ENCODE peak calls at places on chromosome X, in nine cellular contexts. A is stimulated activated naive CD4-positive, alpha-beta T cell; C is T-helper 22 cell; I is HFF-Myc; H is GM03348; X is SW480; N is stimulated activated CD4-positive, alpha-beta T cell treated with anti-CD3 and anti-CD28 coated beads, Interleukin-1b, Interleukin-23, amount 100 ng/mL, for 4 hours; U is suprapubic skin; J is endothelial cell. W is an unnamed sample.

GRCh38 chrX:119708936-119709335 is 16.0 kb upstream of the SEPTIN6 start:
- DNase-seq in U (no peak), C (no peak), J (no peak), A (no peak), N (no peak), H (peak; percentile 64), X (no peak), I (no peak), W (no peak)

GRCh38 chrX:127762663-127763062 is 289.5 kb downstream of the ACTRT1 start:
- DNase-seq in C (no peak), H (no peak), N (no peak), A (no peak), U (no peak), X (no peak), I (no peak), J (no peak), W (no peak)

GRCh38 chrX:106415276-106415895 is 196.4 kb upstream of the RADX start:
- DNase-seq in A (no peak), N (no peak), C (no peak), H (peak; percentile 27), X (peak; percentile 18), I (no peak), U (no peak), J (peak; percentile 3), W (peak; percentile 26)

GRCh38 chrX:1673337-1673736 is 58.5 kb downstream of the ASMT start:
- DNase-seq in I (no peak), A (peak; percentile 39), X (peak; percentile 9), U (no peak), J (peak; percentile 32), N (no peak), H (peak; percentile 48), C (no peak), W (peak; percentile 29)

GRCh38 chrX:37686348-37686736 is 751 bp downstream of the XK start:
- DNase-seq in N (no peak), U (no peak), X (peak; percentile 17), A (no peak), C (no peak), I (no peak), H (no peak), J (no peak), W (no peak)

GRCh38 chrX:73877687-73878086 is 314.7 kb downstream of the CHIC1 start:
- DNase-seq in I (no peak), A (no peak), C (no peak), U (no peak), J (no peak), H (no peak), X (no peak), N (no peak), W (no peak)

GRCh38 chrX:43560247-43560946 is 95.7 kb upstream of the MAOA start:
- DNase-seq in N (no peak), A (no peak), U (no peak), I (no peak), J (no peak), H (no peak), X (no peak), C (no peak), W (no peak)

GRCh38 chrX:57367649-57368048 is 81.1 kb downstream of the FAAH2 start:
- DNase-seq in C (no peak), H (no peak), I (no peak), A (no peak), U (no peak), J (no peak), X (no peak), N (no peak), W (no peak)

GRCh38 chrX:69238153-69238959 is 73.1 kb upstream of the PJA1 start:
- DNase-seq in H (peak; percentile 22), I (no peak), C (no peak), A (no peak), J (no peak), U (no peak), X (no peak), N (no peak), W (peak; percentile 73)

GRCh38 chrX:46627700-46628405 is 54.3 kb downstream of the CHST7 start:
- DNase-seq in H (no peak), N (no peak), A (no peak), X (no peak), C (no peak), J (no peak), U (peak; percentile 70), I (no peak), W (no peak)

GRCh38 chrX:9458516-9459078 is 6.3 kb upstream of the TBL1X start:
- DNase-seq in X (no peak), H (no peak), C (no peak), J (no peak), A (no peak), U (no peak), I (no peak), N (no peak), W (no peak)

GRCh38 chrX:17743913-17744312 is 6.6 kb downstream of the SCML1 start:
- DNase-seq in I (no peak), U (no peak), A (no peak), C (no peak), H (no peak), N (no peak), X (no peak), J (no peak), W (no peak)